ENCODE peak calls at places on chromosome 22, in nine cellular contexts. One of them, this sample, is unnamed.

GRCh38 chr22:49936018-49936972 is 17.9 kb downstream of the CRELD2 start:
- DNase-seq in stomach: peak; percentile 95
- DNase-seq in astrocyte of the cerebellum: peak; percentile 13
- DNase-seq in dorsolateral prefrontal cortex: peak; percentile 84
- DNase-seq in brain microvascular endothelial cell: peak; percentile 52
- DNase-seq in MM.1S: peak; percentile 87
- DNase-seq in GM06990: peak; percentile 96
- DNase-seq in fibroblast of mammary gland: peak; percentile 88
- DNase-seq in foreskin fibroblast: peak; percentile 84
- DNase-seq in this sample: peak; percentile 91

GRCh38 chr22:50525991-50526848 is 822 bp upstream of the SCO2 start:
- DNase-seq in brain microvascular endothelial cell: peak; percentile 44
- DNase-seq in stomach: peak; percentile 83
- DNase-seq in foreskin fibroblast: peak; percentile 61
- DNase-seq in dorsolateral prefrontal cortex: peak; percentile 68
- DNase-seq in fibroblast of mammary gland: peak; percentile 59
- DNase-seq in MM.1S: peak; percentile 80
- DNase-seq in astrocyte of the cerebellum: peak; percentile 19
- DNase-seq in GM06990: peak; percentile 91
- DNase-seq in this sample: peak; percentile 73

GRCh38 chr22:32652609-32653008 is 148.9 kb upstream of the TIMP3 start:
- DNase-seq in brain microvascular endothelial cell: no peak
- DNase-seq in foreskin fibroblast: no peak
- DNase-seq in fibroblast of mammary gland: no peak
- DNase-seq in dorsolateral prefrontal cortex: no peak
- DNase-seq in astrocyte of the cerebellum: no peak
- DNase-seq in stomach: no peak
- DNase-seq in MM.1S: no peak
- DNase-seq in GM06990: no peak
- DNase-seq in this sample: no peak

GRCh38 chr22:17563936-17564391 is 666 bp downstream of the SLC25A18 start:
- DNase-seq in fibroblast of mammary gland: peak; percentile 84
- DNase-seq in stomach: no peak
- DNase-seq in MM.1S: no peak
- DNase-seq in dorsolateral prefrontal cortex: peak; percentile 35
- DNase-seq in foreskin fibroblast: peak; percentile 64
- DNase-seq in brain microvascular endothelial cell: no peak
- DNase-seq in astrocyte of the cerebellum: no peak
- DNase-seq in GM06990: no peak
- DNase-seq in this sample: peak; percentile 84

GRCh38 chr22:24427500-24428164 is at the start of gene ADORA2A:
- DNase-seq in MM.1S: peak; percentile 91
- DNase-seq in foreskin fibroblast: no peak
- DNase-seq in fibroblast of mammary gland: no peak
- DNase-seq in stomach: peak; percentile 67
- DNase-seq in dorsolateral prefrontal cortex: no peak
- DNase-seq in GM06990: peak; percentile 83
- DNase-seq in brain microvascular endothelial cell: no peak
- DNase-seq in astrocyte of the cerebellum: no peak
- DNase-seq in this sample: no peak

GRCh38 chr22:32618461-32619140 is 144.0 kb downstream of the FBXO7 start:
- DNase-seq in astrocyte of the cerebellum: no peak
- DNase-seq in MM.1S: no peak
- DNase-seq in GM06990: no peak
- DNase-seq in foreskin fibroblast: no peak
- DNase-seq in stomach: no peak
- DNase-seq in fibroblast of mammary gland: peak; percentile 30
- DNase-seq in brain microvascular endothelial cell: no peak
- DNase-seq in dorsolateral prefrontal cortex: no peak
- DNase-seq in this sample: no peak

GRCh38 chr22:33000342-33001280 is 57.6 kb downstream of the SYN3 start:
- DNase-seq in stomach: peak; percentile 31
- DNase-seq in astrocyte of the cerebellum: peak; percentile 9
- DNase-seq in brain microvascular endothelial cell: peak; percentile 47
- DNase-seq in dorsolateral prefrontal cortex: peak; percentile 46
- DNase-seq in fibroblast of mammary gland: peak; percentile 49
- DNase-seq in foreskin fibroblast: no peak
- DNase-seq in MM.1S: no peak
- DNase-seq in GM06990: peak; percentile 23
- DNase-seq in this sample: peak; percentile 40

GRCh38 chr22:28706845-28707244 is 27.2 kb upstream of the TTC28 start:
- DNase-seq in MM.1S: no peak
- DNase-seq in GM06990: no peak
- DNase-seq in astrocyte of the cerebellum: no peak
- DNase-seq in dorsolateral prefrontal cortex: no peak
- DNase-seq in stomach: no peak
- DNase-seq in brain microvascular endothelial cell: no peak
- DNase-seq in fibroblast of mammary gland: no peak
- DNase-seq in foreskin fibroblast: no peak
- DNase-seq in this sample: no peak

GRCh38 chr22:41062146-41062545 is 30.2 kb upstream of the EP300 start:
- DNase-seq in dorsolateral prefrontal cortex: no peak
- DNase-seq in stomach: no peak
- DNase-seq in GM06990: no peak
- DNase-seq in astrocyte of the cerebellum: no peak
- DNase-seq in MM.1S: no peak
- DNase-seq in brain microvascular endothelial cell: no peak
- DNase-seq in fibroblast of mammary gland: no peak
- DNase-seq in foreskin fibroblast: no peak
- DNase-seq in this sample: no peak

GRCh38 chr22:49866134-49866533 is 12.5 kb downstream of the ZBED4 start:
- DNase-seq in brain microvascular endothelial cell: no peak
- DNase-seq in GM06990: no peak
- DNase-seq in MM.1S: no peak
- DNase-seq in dorsolateral prefrontal cortex: no peak
- DNase-seq in stomach: no peak
- DNase-seq in fibroblast of mammary gland: no peak
- DNase-seq in astrocyte of the cerebellum: no peak
- DNase-seq in foreskin fibroblast: no peak
- DNase-seq in this sample: no peak

GRCh38 chr22:41742918-41743317 is 43.6 kb downstream of the MEI1 start:
- DNase-seq in foreskin fibroblast: no peak
- DNase-seq in brain microvascular endothelial cell: no peak
- DNase-seq in dorsolateral prefrontal cortex: no peak
- DNase-seq in astrocyte of the cerebellum: no peak
- DNase-seq in stomach: no peak
- DNase-seq in GM06990: no peak
- DNase-seq in fibroblast of mammary gland: no peak
- DNase-seq in MM.1S: no peak
- DNase-seq in this sample: no peak

GRCh38 chr22:43876866-43877509 is 14.7 kb upstream of the SULT4A1 start:
- DNase-seq in MM.1S: no peak
- DNase-seq in brain microvascular endothelial cell: no peak
- DNase-seq in foreskin fibroblast: no peak
- DNase-seq in stomach: no peak
- DNase-seq in fibroblast of mammary gland: no peak
- DNase-seq in astrocyte of the cerebellum: no peak
- DNase-seq in dorsolateral prefrontal cortex: no peak
- DNase-seq in GM06990: no peak
- DNase-seq in this sample: no peak

GRCh38 chr22:47457509-47458300 is 695.3 kb downstream of the TBC1D22A start:
- DNase-seq in fibroblast of mammary gland: no peak
- DNase-seq in astrocyte of the cerebellum: no peak
- DNase-seq in GM06990: no peak
- DNase-seq in MM.1S: no peak
- DNase-seq in brain microvascular endothelial cell: no peak
- DNase-seq in stomach: no peak
- DNase-seq in foreskin fibroblast: no peak
- DNase-seq in dorsolateral prefrontal cortex: no peak
- DNase-seq in this sample: no peak

DNA sequence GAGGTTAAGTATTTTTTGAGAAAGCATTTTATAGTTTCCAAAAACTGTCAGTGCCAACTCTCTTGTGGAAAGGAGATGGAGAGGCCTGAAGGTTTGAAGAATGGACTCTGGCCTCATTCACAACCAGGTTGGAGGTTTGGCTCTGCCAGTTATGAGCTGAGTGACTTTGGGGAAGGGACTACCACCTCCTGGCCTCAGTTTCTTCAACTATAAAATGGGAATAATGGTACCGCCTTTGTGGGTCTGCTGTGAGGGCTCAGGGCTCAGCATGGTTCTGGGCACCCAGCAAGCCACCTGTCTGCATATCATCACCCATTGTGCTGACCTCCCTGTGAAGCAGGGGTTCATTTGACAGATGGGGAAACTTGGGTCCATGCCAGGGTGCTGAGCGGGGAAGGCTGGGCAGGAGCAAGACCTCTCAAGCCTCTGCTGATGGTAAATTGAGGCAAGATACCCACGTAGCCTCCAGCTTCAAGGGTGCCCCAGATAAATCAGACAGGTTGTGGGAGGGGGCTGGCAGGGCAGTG is 3.5 kb upstream of the LIF start:
- DNase-seq in GM06990: no peak
- DNase-seq in foreskin fibroblast: no peak
- DNase-seq in dorsolateral prefrontal cortex: no peak
- DNase-seq in MM.1S: no peak
- DNase-seq in brain microvascular endothelial cell: no peak
- DNase-seq in astrocyte of the cerebellum: no peak
- DNase-seq in stomach: no peak
- DNase-seq in fibroblast of mammary gland: no peak
- DNase-seq in this sample: no peak
- H3K4me3 ChIP-seq in GM06990: no peak overlapping the region
- H3K4me3 ChIP-seq in foreskin fibroblast: no peak overlapping the region
- H3K4me3 ChIP-seq in dorsolateral prefrontal cortex: no peak overlapping the region
- H3K4me3 ChIP-seq in MM.1S: no peak overlapping the region
- H3K4me3 ChIP-seq in brain microvascular endothelial cell: no peak overlapping the region
- H3K4me3 ChIP-seq in astrocyte of the cerebellum: no peak overlapping the region
- H3K4me3 ChIP-seq in stomach: no peak overlapping the region
- H3K4me3 ChIP-seq in fibroblast of mammary gland: no peak overlapping the region
- H3K4me3 ChIP-seq in this sample: no peak overlapping the region

DNA sequence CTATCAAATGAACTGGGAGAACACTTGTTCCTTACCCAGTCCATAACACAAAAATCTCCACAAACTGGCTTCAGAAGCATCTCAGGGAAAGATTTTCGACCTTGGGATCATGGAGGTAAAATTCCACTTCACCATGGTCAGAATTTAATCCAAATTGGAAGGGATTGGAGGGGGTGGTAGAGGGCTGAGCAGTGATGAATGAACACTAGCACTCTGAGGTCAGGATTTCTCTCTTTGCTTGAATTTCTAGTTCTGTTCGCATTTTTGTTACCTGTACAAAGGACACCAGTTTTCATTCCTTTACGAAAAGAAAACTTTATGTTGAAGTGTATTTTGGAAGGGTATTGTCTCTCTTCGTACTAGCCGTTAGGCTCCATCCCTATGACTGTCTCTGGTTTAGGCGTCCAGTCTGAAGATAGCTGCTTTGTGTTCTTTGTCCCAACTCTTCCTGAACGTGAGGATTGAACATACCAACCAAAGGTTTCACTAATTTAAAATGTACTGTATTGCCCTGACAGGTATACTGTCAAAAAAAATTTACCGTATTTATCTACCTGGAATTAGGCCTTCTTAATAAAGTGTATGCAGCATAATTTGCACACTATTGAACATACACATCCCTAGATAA is 749 bp downstream of the GRAP2 start:
- DNase-seq in GM06990: no peak
- DNase-seq in MM.1S: no peak
- DNase-seq in stomach: no peak
- DNase-seq in dorsolateral prefrontal cortex: no peak
- DNase-seq in astrocyte of the cerebellum: no peak
- DNase-seq in foreskin fibroblast: no peak
- DNase-seq in fibroblast of mammary gland: no peak
- DNase-seq in brain microvascular endothelial cell: no peak
- DNase-seq in this sample: no peak
- H3K4me3 ChIP-seq in GM06990: peak overlapping the region; percentile 50
- H3K4me3 ChIP-seq in MM.1S: no peak overlapping the region
- H3K4me3 ChIP-seq in stomach: peak overlapping the region; percentile 0
- H3K4me3 ChIP-seq in dorsolateral prefrontal cortex: no peak overlapping the region
- H3K4me3 ChIP-seq in astrocyte of the cerebellum: no peak overlapping the region
- H3K4me3 ChIP-seq in foreskin fibroblast: no peak overlapping the region
- H3K4me3 ChIP-seq in fibroblast of mammary gland: no peak overlapping the region
- H3K4me3 ChIP-seq in brain microvascular endothelial cell: no peak overlapping the region
- H3K4me3 ChIP-seq in this sample: no peak overlapping the region

GRCh38 chr22:46027219-46028068 is 50.5 kb upstream of the WNT7B start:
- DNase-seq in brain microvascular endothelial cell: no peak
- DNase-seq in astrocyte of the cerebellum: no peak
- DNase-seq in foreskin fibroblast: no peak
- DNase-seq in fibroblast of mammary gland: no peak
- DNase-seq in GM06990: no peak
- DNase-seq in MM.1S: peak; percentile 27
- DNase-seq in stomach: peak; percentile 76
- DNase-seq in dorsolateral prefrontal cortex: peak; percentile 85
- DNase-seq in this sample: peak; percentile 27
- H3K4me3 ChIP-seq in brain microvascular endothelial cell: peak overlapping the region; percentile 33
- H3K4me3 ChIP-seq in astrocyte of the cerebellum: peak overlapping the region; percentile 22
- H3K4me3 ChIP-seq in foreskin fibroblast: peak overlapping the region; percentile 46
- H3K4me3 ChIP-seq in fibroblast of mammary gland: no peak overlapping the region
- H3K4me3 ChIP-seq in GM06990: no peak overlapping the region
- H3K4me3 ChIP-seq in MM.1S: peak overlapping the region; percentile 53
- H3K4me3 ChIP-seq in stomach: peak overlapping the region; percentile 42
- H3K4me3 ChIP-seq in dorsolateral prefrontal cortex: peak overlapping the region; percentile 53
- H3K4me3 ChIP-seq in this sample: peak overlapping the region; percentile 33

DNA sequence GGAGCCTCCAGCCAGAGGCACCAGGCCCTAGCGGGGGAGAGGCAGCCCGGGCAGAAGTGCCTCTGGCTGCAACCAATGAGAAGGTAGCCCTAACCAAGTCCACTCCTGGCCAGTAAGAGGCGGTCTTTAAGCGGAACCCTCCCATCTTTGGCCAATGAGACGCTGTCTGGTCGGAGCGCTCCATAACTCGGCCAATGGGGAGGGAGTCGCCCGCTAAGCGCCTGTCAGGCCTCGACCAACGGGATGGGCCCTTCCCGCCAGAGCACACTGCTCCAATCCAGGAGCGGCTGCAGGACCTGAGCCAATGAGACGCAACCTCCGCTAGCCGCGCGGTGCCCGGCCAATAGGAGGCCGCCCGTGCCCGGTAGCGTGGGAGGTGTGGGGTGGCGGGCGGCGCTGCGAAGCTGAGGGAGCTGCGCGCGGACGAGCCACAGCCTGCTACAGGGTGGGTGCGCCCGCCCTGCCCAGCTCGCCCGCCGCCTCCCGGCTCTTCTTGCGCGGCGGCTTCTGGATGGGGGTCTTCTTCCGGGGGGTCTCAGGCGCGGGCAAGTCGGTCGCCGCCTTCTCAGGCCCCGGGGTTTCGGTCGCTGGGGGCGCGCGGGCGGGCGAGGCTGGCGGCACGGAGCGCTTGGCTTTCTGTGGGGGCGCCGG is 12.6 kb downstream of the SCARF2 start:
- DNase-seq in stomach: no peak
- DNase-seq in fibroblast of mammary gland: peak; percentile 9
- DNase-seq in brain microvascular endothelial cell: peak; percentile 24
- DNase-seq in astrocyte of the cerebellum: no peak
- DNase-seq in GM06990: no peak
- DNase-seq in dorsolateral prefrontal cortex: peak; percentile 61
- DNase-seq in MM.1S: no peak
- DNase-seq in foreskin fibroblast: no peak
- DNase-seq in this sample: peak; percentile 15
- H3K4me3 ChIP-seq in stomach: peak overlapping the region; percentile 40
- H3K4me3 ChIP-seq in fibroblast of mammary gland: no peak overlapping the region
- H3K4me3 ChIP-seq in brain microvascular endothelial cell: no peak overlapping the region
- H3K4me3 ChIP-seq in astrocyte of the cerebellum: no peak overlapping the region
- H3K4me3 ChIP-seq in GM06990: no peak overlapping the region
- H3K4me3 ChIP-seq in dorsolateral prefrontal cortex: no peak overlapping the region
- H3K4me3 ChIP-seq in MM.1S: no peak overlapping the region
- H3K4me3 ChIP-seq in foreskin fibroblast: no peak overlapping the region
- H3K4me3 ChIP-seq in this sample: no peak overlapping the region

GRCh38 chr22:23218867-23219251 is 38.5 kb downstream of the BCR start:
- DNase-seq in fibroblast of mammary gland: no peak
- DNase-seq in stomach: peak; percentile 67
- DNase-seq in MM.1S: no peak
- DNase-seq in GM06990: peak; percentile 40
- DNase-seq in foreskin fibroblast: peak; percentile 41
- DNase-seq in dorsolateral prefrontal cortex: no peak
- DNase-seq in brain microvascular endothelial cell: no peak
- DNase-seq in astrocyte of the cerebellum: no peak
- DNase-seq in this sample: peak; percentile 95
- H3K4me3 ChIP-seq in fibroblast of mammary gland: no peak overlapping the region
- H3K4me3 ChIP-seq in stomach: no peak overlapping the region
- H3K4me3 ChIP-seq in MM.1S: no peak overlapping the region
- H3K4me3 ChIP-seq in GM06990: no peak overlapping the region
- H3K4me3 ChIP-seq in foreskin fibroblast: no peak overlapping the region
- H3K4me3 ChIP-seq in dorsolateral prefrontal cortex: peak overlapping the region; percentile 4
- H3K4me3 ChIP-seq in brain microvascular endothelial cell: no peak overlapping the region
- H3K4me3 ChIP-seq in astrocyte of the cerebellum: no peak overlapping the region
- H3K4me3 ChIP-seq in this sample: no peak overlapping the region